ENCODE peak calls at places on chromosomes 13 and 19, in four cellular contexts. R is stimulated activated effector memory CD8-positive, alpha-beta T cell treated with anti-CD3 and anti-CD28 coated beads, Interleukin-12 subunit alpha, Interleukin-12 subunit beta, amount 100 ng/mL, for 72 hours; C is nephron progenitor cell; F is AML-193. N is an unnamed sample.

GRCh38 chr19:3696660-3696995 is 3.6 kb downstream of the PIP5K1C start:
- DNase-seq in R (no peak), C (no peak), F (no peak), N (no peak)

GRCh38 chr13:44231786-44232516 is 141.7 kb upstream of the SERP2 start:
- DNase-seq in R (no peak), C (no peak), F (no peak), N (no peak)

GRCh38 chr13:33108620-33109019 is 92.4 kb downstream of the KL start:
- DNase-seq in R (no peak), C (no peak), F (no peak), N (no peak)

GRCh38 chr13:73991884-73992283 is 142.3 kb downstream of the KLF12 start:
- DNase-seq in R (no peak), C (no peak), F (no peak), N (no peak)

GRCh38 chr13:46983881-46984280 is 87.0 kb upstream of the HTR2A start:
- DNase-seq in R (no peak), C (no peak), F (peak; percentile 62), N (no peak)

GRCh38 chr19:30626567-30626966 is 254.4 kb downstream of the ZNF536 start:
- DNase-seq in R (no peak), C (no peak), F (no peak), N (no peak)

GRCh38 chr13:65454403-65454802 is 1775.7 kb downstream of the PCDH9 start:
- DNase-seq in R (no peak), C (no peak), F (no peak), N (no peak)

GRCh38 chr13:48449656-48450055 is 36.7 kb upstream of the LPAR6 start:
- DNase-seq in R (no peak), C (no peak), F (no peak), N (no peak)

GRCh38 chr19:34134190-34135032 is 37.9 kb upstream of the LSM14A start:
- DNase-seq in R (peak; percentile 96), C (peak; percentile 88), F (peak; percentile 78), N (peak; percentile 96)

GRCh38 chr13:101455863-101456262 is 3.4 kb downstream of the ITGBL1 start:
- DNase-seq in R (no peak), C (no peak), F (no peak), N (no peak)